ENCODE peak calls at places on chromosomes 5 and 9, in six cellular contexts. One of them, this sample, is unnamed.

GRCh38 chr9:127612993-127613954 is 1.2 kb downstream of the STXBP1 start:
- DNase-seq in dermis blood vessel endothelial cell: peak
- DNase-seq in PC-3: peak
- DNase-seq in GM06990: peak
- DNase-seq in tibial artery: peak
- DNase-seq in nephron progenitor cell: peak
- DNase-seq in this sample: peak

GRCh38 chr9:87898151-87898550 is 15.5 kb downstream of the SPATA31E1 start:
- DNase-seq in dermis blood vessel endothelial cell: no peak
- DNase-seq in PC-3: peak
- DNase-seq in tibial artery: no peak
- DNase-seq in GM06990: no peak
- DNase-seq in nephron progenitor cell: no peak
- DNase-seq in this sample: no peak

GRCh38 chr9:131678499-131679111 is 61.3 kb downstream of the RAPGEF1 start:
- DNase-seq in dermis blood vessel endothelial cell: peak
- DNase-seq in PC-3: peak
- DNase-seq in tibial artery: peak
- DNase-seq in GM06990: peak
- DNase-seq in nephron progenitor cell: no peak
- DNase-seq in this sample: peak

GRCh38 chr9:115404311-115404710 is 286.4 kb upstream of the TNC start:
- DNase-seq in GM06990: no peak
- DNase-seq in dermis blood vessel endothelial cell: no peak
- DNase-seq in nephron progenitor cell: no peak
- DNase-seq in tibial artery: no peak
- DNase-seq in PC-3: peak
- DNase-seq in this sample: no peak

GRCh38 chr5:119343766-119344165 is 12.1 kb upstream of the TNFAIP8 start:
- DNase-seq in dermis blood vessel endothelial cell: no peak
- DNase-seq in tibial artery: no peak
- DNase-seq in GM06990: no peak
- DNase-seq in PC-3: no peak
- DNase-seq in nephron progenitor cell: no peak
- DNase-seq in this sample: no peak

GRCh38 chr5:135308752-135309151 is 90.3 kb downstream of the MACROH2A1 start:
- DNase-seq in nephron progenitor cell: no peak
- DNase-seq in GM06990: no peak
- DNase-seq in PC-3: peak
- DNase-seq in tibial artery: no peak
- DNase-seq in dermis blood vessel endothelial cell: no peak
- DNase-seq in this sample: no peak

GRCh38 chr5:103915081-103915480 is 352.5 kb upstream of the NUDT12 start:
- DNase-seq in GM06990: no peak
- DNase-seq in nephron progenitor cell: no peak
- DNase-seq in dermis blood vessel endothelial cell: no peak
- DNase-seq in tibial artery: no peak
- DNase-seq in PC-3: no peak
- DNase-seq in this sample: no peak

GRCh38 chr5:158140120-158140778 is 281.3 kb upstream of the CLINT1 start:
- DNase-seq in GM06990: no peak
- DNase-seq in dermis blood vessel endothelial cell: no peak
- DNase-seq in PC-3: peak
- DNase-seq in tibial artery: peak
- DNase-seq in nephron progenitor cell: peak
- DNase-seq in this sample: no peak

GRCh38 chr9:7196467-7196866 is 438.7 kb downstream of the KDM4C start:
- DNase-seq in GM06990: no peak
- DNase-seq in PC-3: peak
- DNase-seq in dermis blood vessel endothelial cell: no peak
- DNase-seq in nephron progenitor cell: no peak
- DNase-seq in tibial artery: no peak
- DNase-seq in this sample: no peak

GRCh38 chr5:108753877-108754276 is 6.2 kb downstream of the FER start:
- DNase-seq in nephron progenitor cell: no peak
- DNase-seq in PC-3: peak
- DNase-seq in tibial artery: no peak
- DNase-seq in dermis blood vessel endothelial cell: no peak
- DNase-seq in GM06990: no peak
- DNase-seq in this sample: no peak

GRCh38 chr5:114448496-114448895 is 86.6 kb downstream of the KCNN2 start:
- DNase-seq in nephron progenitor cell: no peak
- DNase-seq in dermis blood vessel endothelial cell: no peak
- DNase-seq in PC-3: no peak
- DNase-seq in GM06990: no peak
- DNase-seq in tibial artery: no peak
- DNase-seq in this sample: no peak

GRCh38 chr5:163434410-163434866 is 3.0 kb upstream of the CCNG1 start:
- DNase-seq in tibial artery: no peak
- DNase-seq in nephron progenitor cell: no peak
- DNase-seq in PC-3: peak
- DNase-seq in dermis blood vessel endothelial cell: peak
- DNase-seq in GM06990: no peak
- DNase-seq in this sample: no peak

GRCh38 chr5:1509346-1510085 is 14.2 kb downstream of the LPCAT1 start:
- DNase-seq in PC-3: no peak
- DNase-seq in nephron progenitor cell: no peak
- DNase-seq in GM06990: peak
- DNase-seq in dermis blood vessel endothelial cell: no peak
- DNase-seq in tibial artery: no peak
- DNase-seq in this sample: peak

GRCh38 chr9:130331573-130331972 is 66.0 kb downstream of the HMCN2 start:
- DNase-seq in GM06990: no peak
- DNase-seq in tibial artery: peak
- DNase-seq in nephron progenitor cell: no peak
- DNase-seq in dermis blood vessel endothelial cell: no peak
- DNase-seq in PC-3: no peak
- DNase-seq in this sample: peak

GRCh38 chr9:98860871-98861293 is 53.4 kb downstream of the GALNT12 start:
- DNase-seq in tibial artery: peak
- DNase-seq in dermis blood vessel endothelial cell: peak
- DNase-seq in GM06990: no peak
- DNase-seq in nephron progenitor cell: no peak
- DNase-seq in PC-3: peak
- DNase-seq in this sample: peak

GRCh38 chr5:149363936-149364335 is 6.1 kb downstream of the PCYOX1L start:
- DNase-seq in GM06990: no peak
- DNase-seq in tibial artery: no peak
- DNase-seq in dermis blood vessel endothelial cell: no peak
- DNase-seq in PC-3: no peak
- DNase-seq in nephron progenitor cell: no peak
- DNase-seq in this sample: no peak

GRCh38 chr5:60586307-60586901 is 113.6 kb downstream of the DEPDC1B start:
- DNase-seq in tibial artery: no peak
- DNase-seq in nephron progenitor cell: no peak
- DNase-seq in dermis blood vessel endothelial cell: peak
- DNase-seq in GM06990: peak
- DNase-seq in PC-3: peak
- DNase-seq in this sample: no peak

GRCh38 chr5:83701886-83702285 is 18.8 kb downstream of the HAPLN1 start:
- DNase-seq in dermis blood vessel endothelial cell: no peak
- DNase-seq in GM06990: no peak
- DNase-seq in nephron progenitor cell: no peak
- DNase-seq in tibial artery: no peak
- DNase-seq in PC-3: peak
- DNase-seq in this sample: no peak

GRCh38 chr5:57175586-57175985 is 1.7 kb downstream of the GPBP1 start:
- DNase-seq in nephron progenitor cell: peak
- DNase-seq in tibial artery: no peak
- DNase-seq in dermis blood vessel endothelial cell: peak
- DNase-seq in PC-3: no peak
- DNase-seq in GM06990: no peak
- DNase-seq in this sample: no peak

GRCh38 chr5:40666657-40667056 is 13.1 kb upstream of the PTGER4 start:
- DNase-seq in GM06990: no peak
- DNase-seq in dermis blood vessel endothelial cell: no peak
- DNase-seq in tibial artery: no peak
- DNase-seq in PC-3: no peak
- DNase-seq in nephron progenitor cell: no peak
- DNase-seq in this sample: no peak

GRCh38 chr9:128242828-128243485 is 32.9 kb downstream of the GOLGA2 start:
- DNase-seq in PC-3: no peak
- DNase-seq in GM06990: no peak
- DNase-seq in nephron progenitor cell: no peak
- DNase-seq in dermis blood vessel endothelial cell: no peak
- DNase-seq in tibial artery: peak
- DNase-seq in this sample: no peak

GRCh38 chr5:135329101-135329912 is 69.7 kb downstream of the MACROH2A1 start:
- DNase-seq in dermis blood vessel endothelial cell: no peak
- DNase-seq in nephron progenitor cell: no peak
- DNase-seq in PC-3: no peak
- DNase-seq in GM06990: no peak
- DNase-seq in tibial artery: no peak
- DNase-seq in this sample: no peak

GRCh38 chr5:79181419-79182022 is 54.4 kb upstream of the JMY start:
- DNase-seq in GM06990: no peak
- DNase-seq in nephron progenitor cell: no peak
- DNase-seq in PC-3: no peak
- DNase-seq in dermis blood vessel endothelial cell: no peak
- DNase-seq in tibial artery: no peak
- DNase-seq in this sample: no peak

GRCh38 chr5:142472306-142472951 is 147.6 kb upstream of the SPRY4 start:
- DNase-seq in nephron progenitor cell: no peak
- DNase-seq in dermis blood vessel endothelial cell: peak
- DNase-seq in GM06990: no peak
- DNase-seq in tibial artery: no peak
- DNase-seq in PC-3: peak
- DNase-seq in this sample: no peak

GRCh38 chr9:70411141-70411929 is 3.1 kb downstream of the KLF9 start:
- DNase-seq in tibial artery: peak
- DNase-seq in nephron progenitor cell: peak
- DNase-seq in PC-3: no peak
- DNase-seq in dermis blood vessel endothelial cell: peak
- DNase-seq in GM06990: no peak
- DNase-seq in this sample: peak

GRCh38 chr9:128911529-128912035 is 9.2 kb upstream of the PHYHD1 start:
- DNase-seq in nephron progenitor cell: peak
- DNase-seq in tibial artery: peak
- DNase-seq in PC-3: peak
- DNase-seq in dermis blood vessel endothelial cell: peak
- DNase-seq in GM06990: no peak
- DNase-seq in this sample: no peak

GRCh38 chr5:115986358-115986757 is 24.1 kb downstream of the LVRN start:
- DNase-seq in tibial artery: no peak
- DNase-seq in PC-3: no peak
- DNase-seq in dermis blood vessel endothelial cell: no peak
- DNase-seq in GM06990: no peak
- DNase-seq in nephron progenitor cell: no peak
- DNase-seq in this sample: no peak

GRCh38 chr5:40716000-40716399 is 36.3 kb downstream of the PTGER4 start:
- DNase-seq in dermis blood vessel endothelial cell: peak
- DNase-seq in PC-3: peak
- DNase-seq in nephron progenitor cell: no peak
- DNase-seq in GM06990: no peak
- DNase-seq in tibial artery: no peak
- DNase-seq in this sample: no peak

GRCh38 chr5:96997265-96997859 is 61.5 kb downstream of the LNPEP start:
- DNase-seq in PC-3: peak
- DNase-seq in nephron progenitor cell: peak
- DNase-seq in dermis blood vessel endothelial cell: peak
- DNase-seq in tibial artery: no peak
- DNase-seq in GM06990: peak
- DNase-seq in this sample: no peak